ENCODE peak calls at places on chromosomes 4 and X, in four cellular contexts. One of them, this sample, is unnamed.

GRCh38 chr4:156958276-156959074 is 13.1 kb downstream of the PDGFC start:
- DNase-seq in heart left ventricle: no peak
- DNase-seq in stomach: no peak
- DNase-seq in H7: no peak
- DNase-seq in this sample: no peak

GRCh38 chr4:113452868-113453620 is 308.5 kb downstream of the CAMK2D start:
- DNase-seq in stomach: no peak
- DNase-seq in heart left ventricle: no peak
- DNase-seq in H7: peak
- DNase-seq in this sample: peak

GRCh38 chr4:78217557-78217956 is 160.4 kb downstream of the FRAS1 start:
- DNase-seq in stomach: no peak
- DNase-seq in H7: no peak
- DNase-seq in heart left ventricle: no peak
- DNase-seq in this sample: no peak

GRCh38 chr4:63757919-63758318 is 651.3 kb downstream of the TECRL start:
- DNase-seq in H7: no peak
- DNase-seq in heart left ventricle: no peak
- DNase-seq in stomach: no peak
- DNase-seq in this sample: no peak

GRCh38 chr4:110854021-110854678 is 231.3 kb upstream of the PITX2 start:
- DNase-seq in stomach: no peak
- DNase-seq in H7: no peak
- DNase-seq in heart left ventricle: no peak
- DNase-seq in this sample: no peak

GRCh38 chr4:32010221-32010620 is 1290.1 kb downstream of the PCDH7 start:
- DNase-seq in heart left ventricle: no peak
- DNase-seq in stomach: no peak
- DNase-seq in H7: no peak
- DNase-seq in this sample: peak

GRCh38 chr4:4762909-4763814 is 96.3 kb upstream of the MSX1 start:
- DNase-seq in heart left ventricle: no peak
- DNase-seq in H7: peak
- DNase-seq in stomach: no peak
- DNase-seq in this sample: peak

GRCh38 chrX:119398587-119398973 is 556 bp upstream of the SLC25A43 start:
- DNase-seq in H7: no peak
- DNase-seq in heart left ventricle: no peak
- DNase-seq in stomach: no peak
- DNase-seq in this sample: no peak

GRCh38 chrX:46263494-46263893 is 281.7 kb downstream of the ZNF674 start:
- DNase-seq in stomach: no peak
- DNase-seq in heart left ventricle: no peak
- DNase-seq in H7: no peak
- DNase-seq in this sample: no peak

GRCh38 chr4:127759228-127759820 is 22.8 kb upstream of the HSPA4L start:
- DNase-seq in H7: no peak
- DNase-seq in heart left ventricle: no peak
- DNase-seq in stomach: no peak
- DNase-seq in this sample: no peak

GRCh38 chr4:164136181-164136616 is 617.7 kb upstream of the SMIM31 start:
- DNase-seq in H7: no peak
- DNase-seq in heart left ventricle: no peak
- DNase-seq in stomach: no peak
- DNase-seq in this sample: peak

GRCh38 chr4:85869156-85869555 is 394.2 kb downstream of the ARHGAP24 start:
- DNase-seq in stomach: no peak
- DNase-seq in heart left ventricle: no peak
- DNase-seq in H7: no peak
- DNase-seq in this sample: no peak

GRCh38 chrX:33133320-33133719 is 78.0 kb downstream of the DMD start:
- DNase-seq in stomach: no peak
- DNase-seq in heart left ventricle: no peak
- DNase-seq in H7: no peak
- DNase-seq in this sample: no peak